ENCODE peak calls at places on chromosomes 7 and 10, in nine cellular contexts. V is HL-60, K is uterus, C is OCI-LY7, N is vagina, B is IMR-90, R is ovary, O is breast epithelium, Z is hepatocyte. A is an unnamed sample.

GRCh38 chr10:125694874-125695273 is 11.9 kb upstream of the TEX36 start:
- DNase-seq in V (no peak), K (no peak), C (no peak), N (no peak), B (peak), R (no peak), O (no peak), Z (peak), A (no peak)

GRCh38 chr7:157832866-157833607 is 496.2 kb downstream of the DNAJB6 start:
- DNase-seq in V (no peak), K (no peak), C (no peak), N (no peak), B (no peak), R (no peak), O (no peak), Z (no peak), A (no peak)

GRCh38 chr10:97574374-97575100 is 2.0 kb downstream of the ANKRD2 start:
- DNase-seq in V (no peak), K (peak), C (no peak), N (no peak), B (peak), R (no peak), O (peak), Z (peak), A (no peak)

GRCh38 chr10:30553625-30554442 is 75.7 kb downstream of the LYZL2 start:
- DNase-seq in V (no peak), K (peak), C (no peak), N (no peak), B (peak), R (peak), O (peak), Z (peak), A (no peak)

GRCh38 chr10:10870523-10871241 is 147.0 kb upstream of the CELF2 start:
- DNase-seq in V (no peak), K (peak), C (no peak), N (no peak), B (no peak), R (no peak), O (no peak), Z (no peak), A (no peak)

GRCh38 chr10:124994573-124995473 is 52.9 kb downstream of the ZRANB1 start:
- DNase-seq in V (no peak), K (no peak), C (no peak), N (no peak), B (no peak), R (peak), O (no peak), Z (no peak), A (no peak)

GRCh38 chr10:101067356-101068083 is 5.7 kb downstream of the KAZALD1 start:
- DNase-seq in V (peak), K (peak), C (peak), N (no peak), B (peak), R (peak), O (peak), Z (peak), A (peak)

GRCh38 chr7:105473163-105473562 is 48.9 kb downstream of the PUS7 start:
- DNase-seq in V (no peak), K (no peak), C (no peak), N (no peak), B (peak), R (no peak), O (no peak), Z (peak), A (no peak)

GRCh38 chr7:120774481-120774880 is 83.5 kb downstream of the TSPAN12 start:
- DNase-seq in V (no peak), K (no peak), C (no peak), N (no peak), B (no peak), R (no peak), O (no peak), Z (no peak), A (no peak)

DNA sequence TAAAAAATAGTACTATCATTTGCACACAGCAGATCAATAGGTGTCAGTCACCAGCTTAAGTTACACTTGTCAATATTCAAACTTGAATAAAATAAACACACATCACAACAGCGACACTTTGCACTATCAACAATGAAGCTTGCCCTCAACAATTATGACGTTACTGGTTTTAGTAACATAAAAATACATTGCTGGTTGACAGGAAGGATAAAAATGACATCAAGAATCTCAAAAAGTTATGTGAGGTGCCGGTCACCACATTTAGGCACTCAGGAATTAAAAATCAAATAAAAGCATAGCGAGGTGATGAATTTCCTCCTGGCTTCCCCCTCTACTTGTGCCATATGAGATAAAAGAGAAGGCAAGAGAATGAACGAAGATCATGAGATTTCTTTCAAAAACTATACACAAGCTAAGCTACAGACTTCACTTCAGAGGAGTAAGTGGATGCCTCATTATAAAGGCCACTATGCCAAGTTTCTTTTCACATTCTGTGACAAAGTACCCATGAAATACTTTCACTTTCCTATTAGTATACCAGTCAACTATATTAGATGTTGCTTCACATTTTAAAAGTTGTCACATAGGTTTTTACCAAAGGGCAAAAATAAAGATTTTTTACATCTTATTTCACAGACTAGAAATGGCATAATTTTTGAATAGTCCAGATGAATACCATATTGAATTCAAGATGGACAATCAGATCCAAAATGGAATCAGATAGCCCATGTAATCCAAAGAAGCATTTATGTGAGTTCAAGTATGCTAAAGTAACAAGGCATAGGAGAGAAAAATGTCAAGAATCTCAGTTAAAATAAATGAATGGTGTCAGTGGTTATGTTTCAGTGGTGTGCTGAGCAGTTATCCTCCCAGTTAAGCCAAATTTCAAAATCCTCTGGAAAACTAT is 3.6 kb downstream of the CCDC71L start:
- DNase-seq in V (no peak), K (no peak), C (no peak), N (no peak), B (peak), R (no peak), O (no peak), Z (no peak), A (no peak)
- H3K27ac ChIP-seq in V (no peak), K (no peak), C (no peak), N (no peak), B (no peak), R (no peak), O (no peak), Z (no peak), A (no peak)

DNA sequence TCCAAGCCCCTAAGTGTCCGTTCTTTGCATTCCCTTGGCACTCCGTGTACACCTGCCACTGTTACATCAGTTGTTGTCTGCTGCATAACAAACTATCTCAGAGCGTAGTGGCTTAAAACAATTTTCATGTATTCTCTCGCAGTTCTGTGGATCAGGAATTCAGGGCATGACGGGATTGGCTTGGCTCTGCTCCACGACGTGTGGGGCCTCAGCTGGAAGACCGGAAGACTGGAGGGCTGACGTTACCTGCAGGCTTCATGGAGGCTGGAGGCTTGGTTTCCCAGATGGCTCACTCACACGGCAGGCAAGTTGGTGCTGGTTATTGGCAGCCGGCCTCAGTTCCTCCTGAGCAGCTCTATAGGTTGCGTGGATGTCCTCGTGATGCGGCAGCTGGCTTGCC is 25.5 kb downstream of the NYAP1 start:
- DNase-seq in V (no peak), K (peak), C (no peak), N (no peak), B (peak), R (peak), O (no peak), Z (peak), A (no peak)
- H3K27ac ChIP-seq in V (no peak), K (no peak), C (no peak), N (no peak), B (no peak), R (no peak), O (no peak), Z (no peak), A (no peak)

GRCh38 chr7:116544488-116544887 is 19.7 kb downstream of the CAV1 start:
- DNase-seq in V (no peak), K (no peak), C (no peak), N (no peak), B (no peak), R (no peak), O (no peak), Z (no peak), A (no peak)

GRCh38 chr7:116547347-116547746 is 22.5 kb downstream of the CAV1 start:
- DNase-seq in V (no peak), K (no peak), C (no peak), N (no peak), B (peak), R (no peak), O (no peak), Z (no peak), A (no peak)

GRCh38 chr7:116545411-116545993 is 20.7 kb downstream of the CAV1 start:
- DNase-seq in V (no peak), K (no peak), C (no peak), N (no peak), B (peak), R (no peak), O (no peak), Z (no peak), A (no peak)

GRCh38 chr7:116546916-116547315 is 22.1 kb downstream of the CAV1 start:
- DNase-seq in V (no peak), K (no peak), C (no peak), N (no peak), B (no peak), R (no peak), O (no peak), Z (no peak), A (no peak)

GRCh38 chr7:116546054-116546453 is 21.2 kb downstream of the CAV1 start:
- DNase-seq in V (no peak), K (no peak), C (no peak), N (no peak), B (no peak), R (no peak), O (no peak), Z (no peak), A (no peak)
- H3K27ac ChIP-seq in V (no peak), K (peak), C (no peak), N (peak), B (peak), R (no peak), O (no peak), Z (no peak), A (peak)

GRCh38 chr7:123784263-123784662 is 35.5 kb upstream of the WASL start:
- DNase-seq in V (no peak), K (no peak), C (no peak), N (no peak), B (no peak), R (no peak), O (no peak), Z (no peak), A (no peak)
- H3K27ac ChIP-seq in V (no peak), K (peak), C (no peak), N (no peak), B (no peak), R (no peak), O (no peak), Z (peak), A (no peak)

GRCh38 chr10:110225441-110225755 is 18.0 kb downstream of the MXI1 start:
- DNase-seq in V (no peak), K (no peak), C (no peak), N (no peak), B (no peak), R (no peak), O (no peak), Z (no peak), A (no peak)

GRCh38 chr10:110225756-110226554 is 18.6 kb downstream of the MXI1 start:
- DNase-seq in V (peak), K (peak), C (peak), N (no peak), B (peak), R (peak), O (peak), Z (peak), A (peak)

GRCh38 chr10:110226555-110226925 is 19.1 kb downstream of the MXI1 start:
- DNase-seq in V (peak), K (peak), C (peak), N (no peak), B (peak), R (peak), O (peak), Z (peak), A (peak)

GRCh38 chr10:110228066-110228465 is 20.7 kb downstream of the MXI1 start:
- DNase-seq in V (no peak), K (no peak), C (no peak), N (no peak), B (no peak), R (no peak), O (no peak), Z (no peak), A (no peak)

DNA sequence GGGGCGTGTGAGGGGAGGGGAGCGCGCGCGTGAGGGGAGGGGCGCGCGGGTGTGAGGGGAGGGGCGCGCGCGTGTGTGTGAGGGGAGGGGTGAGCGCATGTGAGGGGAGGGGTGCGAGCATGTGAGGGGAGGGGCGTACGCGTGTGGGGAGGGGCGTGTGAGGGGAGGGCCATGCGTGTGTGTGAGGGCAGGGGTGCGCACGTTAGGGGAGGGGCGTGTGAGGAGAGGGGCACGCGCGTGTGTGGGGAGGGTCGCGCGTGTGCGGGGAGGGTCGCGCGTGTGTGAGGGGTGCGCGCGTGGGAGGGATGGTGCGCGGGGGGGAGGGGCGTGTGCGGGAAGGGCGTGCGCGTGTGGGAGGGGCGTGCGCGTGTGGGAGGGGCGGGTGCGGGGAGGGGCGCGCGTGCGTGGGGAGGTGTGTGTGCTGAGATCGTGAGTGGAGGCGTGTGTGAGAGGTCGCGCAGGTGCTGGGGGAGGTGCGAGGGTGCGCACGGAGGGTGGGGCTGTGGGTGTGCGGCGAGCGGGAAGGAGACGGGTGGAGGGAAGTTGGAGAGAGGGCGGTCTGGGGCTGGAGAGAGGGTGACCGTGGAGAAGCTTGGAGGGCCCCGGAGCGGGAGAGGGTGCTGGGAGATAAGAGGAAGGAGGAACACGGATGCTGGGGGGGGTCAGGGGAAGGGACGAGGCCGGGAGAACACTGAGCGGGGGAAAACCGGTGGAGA is 19.7 kb downstream of the MXI1 start:
- DNase-seq in V (peak), K (peak), C (no peak), N (no peak), B (peak), R (peak), O (peak), Z (peak), A (peak)
- H3K27ac ChIP-seq in V (peak), K (peak), C (peak), N (peak), B (peak), R (peak), O (peak), Z (peak), A (peak)